ENCODE peak calls at places on chromosome 2, in nine cellular contexts. Y is GM06990; Z is CD8-positive, alpha-beta T cell; C is spleen; L is psoas muscle; N is fibroblast of villous mesenchyme; A is fibroblast of lung; P is kidney epithelial cell; K is lower lobe of right lung. J is an unnamed sample.

GRCh38 chr2:107984667-107985066 is 1.7 kb upstream of the SLC5A7 start:
- DNase-seq in Y (no peak), Z (no peak), C (no peak), L (no peak), N (no peak), A (no peak), P (no peak), K (no peak), J (peak; percentile 23)

GRCh38 chr2:9373047-9373446 is 50.3 kb downstream of the ITGB1BP1 start:
- DNase-seq in Y (no peak), Z (no peak), C (no peak), L (no peak), N (no peak), A (no peak), P (no peak), K (no peak), J (no peak)

GRCh38 chr2:43105586-43106562 is 120.5 kb downstream of the ZFP36L2 start:
- DNase-seq in Y (no peak), Z (no peak), C (peak; percentile 85), L (peak; percentile 51), N (peak; percentile 84), A (peak; percentile 93), P (no peak), K (peak; percentile 73), J (peak; percentile 48)

GRCh38 chr2:182368446-182368845 is 58.4 kb downstream of the PDE1A start:
- DNase-seq in Y (no peak), Z (no peak), C (no peak), L (no peak), N (peak; percentile 75), A (peak; percentile 62), P (peak; percentile 14), K (no peak), J (peak; percentile 77)

GRCh38 chr2:174495365-174496012 is 8.7 kb upstream of the GPR155 start:
- DNase-seq in Y (no peak), Z (no peak), C (no peak), L (no peak), N (no peak), A (no peak), P (no peak), K (no peak), J (peak; percentile 61)

GRCh38 chr2:79670198-79670597 is 157.3 kb downstream of the CTNNA2 start:
- DNase-seq in Y (no peak), Z (no peak), C (peak; percentile 66), L (no peak), N (no peak), A (no peak), P (no peak), K (peak; percentile 29), J (no peak)

GRCh38 chr2:233819884-233820765 is 34.2 kb downstream of the HJURP start:
- DNase-seq in Y (no peak), Z (no peak), C (peak; percentile 58), L (no peak), N (no peak), A (no peak), P (no peak), K (no peak), J (no peak)

GRCh38 chr2:98455494-98455976 is 10.9 kb downstream of the INPP4A start:
- DNase-seq in Y (no peak), Z (no peak), C (peak; percentile 74), L (no peak), N (peak; percentile 60), A (no peak), P (no peak), K (no peak), J (no peak)

GRCh38 chr2:69123182-69123581 is 110.2 kb downstream of the ANTXR1 start:
- DNase-seq in Y (no peak), Z (no peak), C (no peak), L (no peak), N (no peak), A (no peak), P (no peak), K (no peak), J (no peak)

GRCh38 chr2:60459896-60460295 is 93.6 kb downstream of the BCL11A start:
- DNase-seq in Y (no peak), Z (no peak), C (no peak), L (no peak), N (peak; percentile 14), A (no peak), P (no peak), K (no peak), J (no peak)

GRCh38 chr2:226799976-226800940 is 638 bp upstream of the IRS1 start:
- DNase-seq in Y (peak; percentile 19), Z (no peak), C (no peak), L (no peak), N (peak; percentile 32), A (peak; percentile 41), P (no peak), K (peak; percentile 57), J (peak; percentile 33)

GRCh38 chr2:146992057-146992456 is 852.8 kb upstream of the ACVR2A start:
- DNase-seq in Y (no peak), Z (no peak), C (no peak), L (no peak), N (peak; percentile 23), A (peak; percentile 45), P (no peak), K (no peak), J (no peak)

GRCh38 chr2:11998626-11999378 is 252.4 kb downstream of the LPIN1 start:
- DNase-seq in Y (no peak), Z (no peak), C (no peak), L (no peak), N (no peak), A (no peak), P (no peak), K (no peak), J (peak; percentile 18)

GRCh38 chr2:96977631-96978195 is 8.7 kb downstream of the FAM178B start:
- DNase-seq in Y (no peak), Z (no peak), C (no peak), L (no peak), N (peak; percentile 23), A (peak; percentile 23), P (peak; percentile 44), K (no peak), J (peak; percentile 75)
- H3K4me3 ChIP-seq in Y (no peak overlapping the region), Z (no peak overlapping the region), C (no peak overlapping the region), L (no peak overlapping the region), N (peak overlapping the region; percentile 25), A (no peak overlapping the region), P (no peak overlapping the region), K (no peak overlapping the region), J (no peak overlapping the region)

GRCh38 chr2:70686577-70687460 is 81.2 kb downstream of the ADD2 start:
- DNase-seq in Y (peak; percentile 18), Z (no peak), C (peak; percentile 69), L (peak; percentile 20), N (peak; percentile 52), A (peak; percentile 34), P (no peak), K (no peak), J (peak; percentile 63)
- TF ChIP-seq CTCF in Y (peak; percentile 47), Z (no peak), C (no peak), L (no peak), N (peak; percentile 57), A (peak; percentile 41), P (peak; percentile 35), K (peak; percentile 13), J (peak; percentile 53)

GRCh38 chr2:134973241-134974146 is 54.9 kb downstream of the CCNT2 start:
- DNase-seq in Y (peak; percentile 62), Z (no peak), C (no peak), L (no peak), N (no peak), A (no peak), P (no peak), K (no peak), J (no peak)

GRCh38 chr2:134976074-134976702 is 57.6 kb downstream of the CCNT2 start:
- DNase-seq in Y (no peak), Z (no peak), C (no peak), L (no peak), N (no peak), A (no peak), P (no peak), K (no peak), J (no peak)

GRCh38 chr2:134979203-134979602 is 60.6 kb downstream of the CCNT2 start:
- DNase-seq in Y (no peak), Z (no peak), C (no peak), L (no peak), N (no peak), A (no peak), P (no peak), K (no peak), J (no peak)

GRCh38 chr2:134980639-134981038 is 62.0 kb downstream of the CCNT2 start:
- DNase-seq in Y (no peak), Z (no peak), C (no peak), L (no peak), N (no peak), A (no peak), P (no peak), K (no peak), J (no peak)

DNA sequence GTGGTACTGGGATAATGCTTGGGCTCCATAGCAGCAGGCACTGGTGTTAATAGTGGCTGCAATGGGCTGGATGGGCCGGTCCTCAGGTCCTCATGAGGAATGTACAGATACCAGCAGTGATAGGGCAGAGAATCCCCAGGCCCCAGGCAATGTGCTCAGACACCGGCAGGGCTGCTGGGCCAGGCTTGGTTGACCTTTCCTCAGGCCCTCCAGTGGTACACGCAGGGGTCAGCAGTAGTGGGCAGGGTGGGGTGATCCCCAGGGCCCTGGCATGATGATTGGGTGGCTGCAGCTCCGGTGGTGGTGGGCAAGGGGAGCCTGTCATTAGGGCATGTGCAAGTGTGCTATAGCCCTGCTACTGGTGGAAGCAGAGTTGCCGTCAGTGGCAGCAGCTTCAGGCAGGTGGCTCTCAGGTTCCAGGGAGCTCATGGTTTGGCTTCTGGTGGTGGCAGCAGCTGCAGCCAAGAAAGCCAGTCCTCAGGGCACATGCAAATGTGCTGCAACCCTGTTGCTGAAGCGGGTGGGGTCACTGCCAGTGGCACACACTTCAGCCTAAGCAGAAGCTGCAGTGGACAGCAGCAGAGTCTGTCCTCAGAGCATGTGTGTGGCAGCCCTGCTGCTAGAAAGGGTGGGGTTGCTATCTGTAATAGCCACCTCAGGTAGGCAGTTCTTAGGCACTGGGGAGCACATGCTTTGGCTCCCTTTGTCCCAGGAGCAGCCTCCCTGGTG is 56.8 kb downstream of the CCNT2 start:
- DNase-seq in Y (no peak), Z (no peak), C (no peak), L (no peak), N (no peak), A (no peak), P (no peak), K (no peak), J (no peak)
- H3K4me3 ChIP-seq in Y (no peak overlapping the region), Z (no peak overlapping the region), C (no peak overlapping the region), L (no peak overlapping the region), N (no peak overlapping the region), A (no peak overlapping the region), P (no peak overlapping the region), K (no peak overlapping the region), J (no peak overlapping the region)

DNA sequence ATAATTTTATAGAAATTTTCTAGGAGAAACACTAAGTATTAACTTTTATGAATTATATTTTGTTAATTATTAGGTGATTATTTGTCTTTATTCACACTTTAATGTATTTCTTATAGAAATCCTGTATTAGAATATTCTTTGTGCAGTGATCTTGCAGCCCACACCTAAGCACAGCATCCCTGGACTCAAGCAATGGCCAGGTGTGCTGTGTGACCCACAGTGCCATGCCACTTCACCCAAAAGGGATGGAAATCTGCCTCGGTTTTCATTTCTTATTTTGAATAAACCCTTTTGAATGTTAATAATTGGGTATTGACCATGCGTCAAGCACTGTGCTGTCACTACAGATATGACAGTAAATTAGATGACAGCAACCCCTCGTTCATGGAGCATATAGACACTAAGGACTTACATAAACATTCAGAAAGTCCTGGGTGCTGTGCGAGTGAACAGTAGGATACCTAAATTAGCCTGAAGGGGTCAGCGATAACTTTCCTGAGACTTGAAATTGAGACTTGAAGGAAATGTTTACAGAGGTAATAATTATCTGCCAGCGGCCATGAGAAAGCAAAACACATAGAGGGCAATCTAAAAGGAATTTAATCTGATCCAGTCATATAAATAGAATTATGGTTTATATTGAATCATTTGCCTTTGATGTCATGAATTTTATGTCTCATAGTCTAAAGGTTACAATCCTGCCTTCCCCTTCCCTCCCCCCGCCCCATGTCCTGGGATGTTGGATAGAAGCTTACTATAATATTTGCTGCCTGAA is 52.7 kb upstream of the CALCRL start:
- DNase-seq in Y (no peak), Z (no peak), C (no peak), L (no peak), N (peak; percentile 60), A (peak; percentile 83), P (no peak), K (no peak), J (peak; percentile 40)
- TF ChIP-seq CTCF in Y (peak; percentile 3), Z (no peak), C (no peak), L (peak; percentile 19), N (peak; percentile 34), A (peak; percentile 33), P (no peak), K (peak; percentile 20), J (no peak)

J was measured in epithelial cell of esophagus.